ENCODE peak calls at places on chromosomes 4 and X, in five cellular contexts. One of them, this sample, is unnamed.

GRCh38 chr4:155758500-155759371 is at the start of gene GUCY1B1:
- DNase-seq in activated CD4-positive, alpha-beta T cell treated with anti-CD3 and anti-CD28 coated beads, Interleukin-2, amount 50 U/mL, for 24 hours: peak; percentile 12
- DNase-seq in stimulated activated CD4-positive, alpha-beta T cell treated with anti-CD3 and anti-CD28 coated beads, Interleukin-15, amount 100 ng/mL, for 48 hours: peak; percentile 62
- DNase-seq in astrocyte of the cerebellum: peak; percentile 85
- DNase-seq in Daoy: peak; percentile 92
- DNase-seq in this sample: peak; percentile 84

GRCh38 chrX:40158036-40158706 is 60.4 kb upstream of the BCOR start:
- DNase-seq in Daoy: peak; percentile 54
- DNase-seq in activated CD4-positive, alpha-beta T cell treated with anti-CD3 and anti-CD28 coated beads, Interleukin-2, amount 50 U/mL, for 24 hours: no peak
- DNase-seq in astrocyte of the cerebellum: no peak
- DNase-seq in stimulated activated CD4-positive, alpha-beta T cell treated with anti-CD3 and anti-CD28 coated beads, Interleukin-15, amount 100 ng/mL, for 48 hours: no peak
- DNase-seq in this sample: peak; percentile 44

GRCh38 chr4:119835511-119835910 is 206.9 kb upstream of the PDE5A start:
- DNase-seq in Daoy: no peak
- DNase-seq in stimulated activated CD4-positive, alpha-beta T cell treated with anti-CD3 and anti-CD28 coated beads, Interleukin-15, amount 100 ng/mL, for 48 hours: no peak
- DNase-seq in activated CD4-positive, alpha-beta T cell treated with anti-CD3 and anti-CD28 coated beads, Interleukin-2, amount 50 U/mL, for 24 hours: no peak
- DNase-seq in astrocyte of the cerebellum: no peak
- DNase-seq in this sample: no peak

GRCh38 chr4:19478791-19479190 is 772.9 kb upstream of the SLIT2 start:
- DNase-seq in Daoy: no peak
- DNase-seq in stimulated activated CD4-positive, alpha-beta T cell treated with anti-CD3 and anti-CD28 coated beads, Interleukin-15, amount 100 ng/mL, for 48 hours: no peak
- DNase-seq in activated CD4-positive, alpha-beta T cell treated with anti-CD3 and anti-CD28 coated beads, Interleukin-2, amount 50 U/mL, for 24 hours: no peak
- DNase-seq in astrocyte of the cerebellum: peak; percentile 4
- DNase-seq in this sample: no peak

GRCh38 chr4:156537275-156537674 is 434.3 kb downstream of the PDGFC start:
- DNase-seq in astrocyte of the cerebellum: no peak
- DNase-seq in Daoy: no peak
- DNase-seq in activated CD4-positive, alpha-beta T cell treated with anti-CD3 and anti-CD28 coated beads, Interleukin-2, amount 50 U/mL, for 24 hours: no peak
- DNase-seq in stimulated activated CD4-positive, alpha-beta T cell treated with anti-CD3 and anti-CD28 coated beads, Interleukin-15, amount 100 ng/mL, for 48 hours: no peak
- DNase-seq in this sample: no peak

GRCh38 chr4:107966903-107967302 is 22.8 kb upstream of the HADH start:
- DNase-seq in astrocyte of the cerebellum: no peak
- DNase-seq in activated CD4-positive, alpha-beta T cell treated with anti-CD3 and anti-CD28 coated beads, Interleukin-2, amount 50 U/mL, for 24 hours: no peak
- DNase-seq in stimulated activated CD4-positive, alpha-beta T cell treated with anti-CD3 and anti-CD28 coated beads, Interleukin-15, amount 100 ng/mL, for 48 hours: no peak
- DNase-seq in Daoy: no peak
- DNase-seq in this sample: no peak

GRCh38 chr4:169404959-169405358 is 134.2 kb upstream of the SH3RF1 start:
- DNase-seq in astrocyte of the cerebellum: no peak
- DNase-seq in Daoy: no peak
- DNase-seq in stimulated activated CD4-positive, alpha-beta T cell treated with anti-CD3 and anti-CD28 coated beads, Interleukin-15, amount 100 ng/mL, for 48 hours: no peak
- DNase-seq in activated CD4-positive, alpha-beta T cell treated with anti-CD3 and anti-CD28 coated beads, Interleukin-2, amount 50 U/mL, for 24 hours: no peak
- DNase-seq in this sample: no peak

GRCh38 chrX:12910851-12911461 is 4.5 kb downstream of the TLR8 start:
- DNase-seq in stimulated activated CD4-positive, alpha-beta T cell treated with anti-CD3 and anti-CD28 coated beads, Interleukin-15, amount 100 ng/mL, for 48 hours: no peak
- DNase-seq in astrocyte of the cerebellum: no peak
- DNase-seq in activated CD4-positive, alpha-beta T cell treated with anti-CD3 and anti-CD28 coated beads, Interleukin-2, amount 50 U/mL, for 24 hours: no peak
- DNase-seq in Daoy: no peak
- DNase-seq in this sample: no peak

GRCh38 chrX:38917954-38918353 is 116.7 kb downstream of the MID1IP1 start:
- DNase-seq in astrocyte of the cerebellum: no peak
- DNase-seq in stimulated activated CD4-positive, alpha-beta T cell treated with anti-CD3 and anti-CD28 coated beads, Interleukin-15, amount 100 ng/mL, for 48 hours: no peak
- DNase-seq in Daoy: no peak
- DNase-seq in activated CD4-positive, alpha-beta T cell treated with anti-CD3 and anti-CD28 coated beads, Interleukin-2, amount 50 U/mL, for 24 hours: no peak
- DNase-seq in this sample: no peak

GRCh38 chr4:128288689-128289106 is 1.1 kb upstream of the PGRMC2 start:
- DNase-seq in activated CD4-positive, alpha-beta T cell treated with anti-CD3 and anti-CD28 coated beads, Interleukin-2, amount 50 U/mL, for 24 hours: no peak
- DNase-seq in astrocyte of the cerebellum: no peak
- DNase-seq in Daoy: peak; percentile 5
- DNase-seq in stimulated activated CD4-positive, alpha-beta T cell treated with anti-CD3 and anti-CD28 coated beads, Interleukin-15, amount 100 ng/mL, for 48 hours: peak; percentile 2
- DNase-seq in this sample: peak; percentile 10

GRCh38 chr4:120005091-120005490 is 61.6 kb downstream of the MAD2L1 start:
- DNase-seq in activated CD4-positive, alpha-beta T cell treated with anti-CD3 and anti-CD28 coated beads, Interleukin-2, amount 50 U/mL, for 24 hours: no peak
- DNase-seq in Daoy: no peak
- DNase-seq in astrocyte of the cerebellum: no peak
- DNase-seq in stimulated activated CD4-positive, alpha-beta T cell treated with anti-CD3 and anti-CD28 coated beads, Interleukin-15, amount 100 ng/mL, for 48 hours: no peak
- DNase-seq in this sample: no peak

GRCh38 chr4:31613946-31614623 is 893.9 kb downstream of the PCDH7 start:
- DNase-seq in astrocyte of the cerebellum: no peak
- DNase-seq in stimulated activated CD4-positive, alpha-beta T cell treated with anti-CD3 and anti-CD28 coated beads, Interleukin-15, amount 100 ng/mL, for 48 hours: no peak
- DNase-seq in activated CD4-positive, alpha-beta T cell treated with anti-CD3 and anti-CD28 coated beads, Interleukin-2, amount 50 U/mL, for 24 hours: no peak
- DNase-seq in Daoy: no peak
- DNase-seq in this sample: no peak

GRCh38 chrX:20523626-20524312 is 257.1 kb upstream of the RPS6KA3 start:
- DNase-seq in Daoy: no peak
- DNase-seq in astrocyte of the cerebellum: no peak
- DNase-seq in stimulated activated CD4-positive, alpha-beta T cell treated with anti-CD3 and anti-CD28 coated beads, Interleukin-15, amount 100 ng/mL, for 48 hours: no peak
- DNase-seq in activated CD4-positive, alpha-beta T cell treated with anti-CD3 and anti-CD28 coated beads, Interleukin-2, amount 50 U/mL, for 24 hours: no peak
- DNase-seq in this sample: no peak

GRCh38 chr4:153765836-153766235 is 6.0 kb upstream of the RNF175 start:
- DNase-seq in stimulated activated CD4-positive, alpha-beta T cell treated with anti-CD3 and anti-CD28 coated beads, Interleukin-15, amount 100 ng/mL, for 48 hours: no peak
- DNase-seq in astrocyte of the cerebellum: no peak
- DNase-seq in Daoy: no peak
- DNase-seq in activated CD4-positive, alpha-beta T cell treated with anti-CD3 and anti-CD28 coated beads, Interleukin-2, amount 50 U/mL, for 24 hours: no peak
- DNase-seq in this sample: no peak

GRCh38 chr4:19924761-19925160 is 326.9 kb upstream of the SLIT2 start:
- DNase-seq in activated CD4-positive, alpha-beta T cell treated with anti-CD3 and anti-CD28 coated beads, Interleukin-2, amount 50 U/mL, for 24 hours: no peak
- DNase-seq in Daoy: peak; percentile 19
- DNase-seq in stimulated activated CD4-positive, alpha-beta T cell treated with anti-CD3 and anti-CD28 coated beads, Interleukin-15, amount 100 ng/mL, for 48 hours: no peak
- DNase-seq in astrocyte of the cerebellum: peak; percentile 42
- DNase-seq in this sample: no peak

GRCh38 chr4:108359936-108360681 is 191.4 kb upstream of the LEF1 start:
- DNase-seq in stimulated activated CD4-positive, alpha-beta T cell treated with anti-CD3 and anti-CD28 coated beads, Interleukin-15, amount 100 ng/mL, for 48 hours: no peak
- DNase-seq in Daoy: no peak
- DNase-seq in astrocyte of the cerebellum: no peak
- DNase-seq in activated CD4-positive, alpha-beta T cell treated with anti-CD3 and anti-CD28 coated beads, Interleukin-2, amount 50 U/mL, for 24 hours: no peak
- DNase-seq in this sample: no peak

GRCh38 chr4:176150283-176150682 is 45.1 kb downstream of the SPATA4 start:
- DNase-seq in Daoy: peak; percentile 9
- DNase-seq in activated CD4-positive, alpha-beta T cell treated with anti-CD3 and anti-CD28 coated beads, Interleukin-2, amount 50 U/mL, for 24 hours: no peak
- DNase-seq in stimulated activated CD4-positive, alpha-beta T cell treated with anti-CD3 and anti-CD28 coated beads, Interleukin-15, amount 100 ng/mL, for 48 hours: no peak
- DNase-seq in astrocyte of the cerebellum: peak; percentile 3
- DNase-seq in this sample: no peak

GRCh38 chrX:152601848-152602616 is 35.7 kb upstream of the GABRQ start:
- DNase-seq in stimulated activated CD4-positive, alpha-beta T cell treated with anti-CD3 and anti-CD28 coated beads, Interleukin-15, amount 100 ng/mL, for 48 hours: no peak
- DNase-seq in Daoy: peak; percentile 58
- DNase-seq in astrocyte of the cerebellum: no peak
- DNase-seq in activated CD4-positive, alpha-beta T cell treated with anti-CD3 and anti-CD28 coated beads, Interleukin-2, amount 50 U/mL, for 24 hours: no peak
- DNase-seq in this sample: peak; percentile 2

This sample was measured in endothelial cell.